ENCODE peak calls at places on chromosomes 2 and 18, in five cellular contexts. One of them, this sample, is unnamed.

GRCh38 chr2:53422979-53423378 is 344.6 kb upstream of the CHAC2 start:
- DNase-seq in CD8-positive, alpha-beta T cell: no peak
- DNase-seq in mucosa of descending colon: peak; percentile 56
- DNase-seq in neural progenitor cell: peak; percentile 66
- DNase-seq in aorta: no peak
- DNase-seq in this sample: no peak

GRCh38 chr18:26961805-26962204 is 96.3 kb upstream of the AQP4 start:
- DNase-seq in neural progenitor cell: no peak
- DNase-seq in CD8-positive, alpha-beta T cell: no peak
- DNase-seq in aorta: no peak
- DNase-seq in mucosa of descending colon: no peak
- DNase-seq in this sample: no peak

GRCh38 chr18:52716926-52717325 is 376.9 kb downstream of the DCC start:
- DNase-seq in mucosa of descending colon: peak; percentile 87
- DNase-seq in aorta: no peak
- DNase-seq in neural progenitor cell: peak; percentile 8
- DNase-seq in CD8-positive, alpha-beta T cell: no peak
- DNase-seq in this sample: no peak

GRCh38 chr2:106075038-106075437 is 119.1 kb downstream of the UXS1 start:
- DNase-seq in mucosa of descending colon: no peak
- DNase-seq in CD8-positive, alpha-beta T cell: no peak
- DNase-seq in neural progenitor cell: no peak
- DNase-seq in aorta: no peak
- DNase-seq in this sample: no peak

GRCh38 chr18:48982269-48982668 is 31.5 kb upstream of the SMAD7 start:
- DNase-seq in aorta: no peak
- DNase-seq in neural progenitor cell: no peak
- DNase-seq in CD8-positive, alpha-beta T cell: no peak
- DNase-seq in mucosa of descending colon: no peak
- DNase-seq in this sample: no peak

GRCh38 chr2:27701676-27702075 is 38.0 kb downstream of the SLC4A1AP start:
- DNase-seq in CD8-positive, alpha-beta T cell: no peak
- DNase-seq in mucosa of descending colon: no peak
- DNase-seq in neural progenitor cell: peak; percentile 16
- DNase-seq in aorta: no peak
- DNase-seq in this sample: no peak

GRCh38 chr2:237459741-237460174 is 27.3 kb upstream of the MLPH start:
- DNase-seq in neural progenitor cell: no peak
- DNase-seq in mucosa of descending colon: no peak
- DNase-seq in CD8-positive, alpha-beta T cell: no peak
- DNase-seq in aorta: no peak
- DNase-seq in this sample: no peak

GRCh38 chr2:219661197-219661954 is 33.9 kb downstream of the SLC4A3 start:
- DNase-seq in aorta: no peak
- DNase-seq in mucosa of descending colon: no peak
- DNase-seq in CD8-positive, alpha-beta T cell: no peak
- DNase-seq in neural progenitor cell: no peak
- DNase-seq in this sample: no peak

GRCh38 chr18:41881285-41881684 is 73.7 kb upstream of the PIK3C3 start:
- DNase-seq in aorta: no peak
- DNase-seq in mucosa of descending colon: no peak
- DNase-seq in neural progenitor cell: no peak
- DNase-seq in CD8-positive, alpha-beta T cell: no peak
- DNase-seq in this sample: no peak

GRCh38 chr2:216594081-216594480 is 39.1 kb upstream of the IGFBP2 start:
- DNase-seq in aorta: no peak
- DNase-seq in neural progenitor cell: no peak
- DNase-seq in CD8-positive, alpha-beta T cell: no peak
- DNase-seq in mucosa of descending colon: no peak
- DNase-seq in this sample: no peak

GRCh38 chr18:51275712-51276473 is 78.4 kb upstream of the MEX3C start:
- DNase-seq in neural progenitor cell: no peak
- DNase-seq in mucosa of descending colon: peak; percentile 48
- DNase-seq in CD8-positive, alpha-beta T cell: no peak
- DNase-seq in aorta: no peak
- DNase-seq in this sample: no peak

GRCh38 chr2:218392891-218393462 is 6.7 kb upstream of the CTDSP1 start:
- DNase-seq in aorta: no peak
- DNase-seq in neural progenitor cell: no peak
- DNase-seq in CD8-positive, alpha-beta T cell: no peak
- DNase-seq in mucosa of descending colon: no peak
- DNase-seq in this sample: no peak

GRCh38 chr2:165582409-165582808 is 112.9 kb downstream of the CSRNP3 start:
- DNase-seq in aorta: peak; percentile 53
- DNase-seq in CD8-positive, alpha-beta T cell: no peak
- DNase-seq in mucosa of descending colon: no peak
- DNase-seq in neural progenitor cell: no peak
- DNase-seq in this sample: no peak
- H3K4me1 ChIP-seq in aorta: no peaks in the 10 kb centered on the region
- H3K4me1 ChIP-seq in CD8-positive, alpha-beta T cell: no peaks in the 10 kb centered on the region
- H3K4me1 ChIP-seq in mucosa of descending colon: no peaks in the 10 kb centered on the region
- H3K4me1 ChIP-seq in neural progenitor cell: peaks cover 7% of the 10 kb centered on the region
- H3K4me1 ChIP-seq in this sample: no peaks in the 10 kb centered on the region

GRCh38 chr18:6220129-6220528 is 194.6 kb downstream of the L3MBTL4 start:
- DNase-seq in CD8-positive, alpha-beta T cell: no peak
- DNase-seq in neural progenitor cell: no peak
- DNase-seq in aorta: no peak
- DNase-seq in mucosa of descending colon: no peak
- DNase-seq in this sample: no peak

GRCh38 chr18:6215888-6216287 is 198.8 kb downstream of the L3MBTL4 start:
- DNase-seq in neural progenitor cell: no peak
- DNase-seq in mucosa of descending colon: no peak
- DNase-seq in CD8-positive, alpha-beta T cell: no peak
- DNase-seq in aorta: no peak
- DNase-seq in this sample: no peak

GRCh38 chr18:6222271-6222670 is 192.4 kb downstream of the L3MBTL4 start:
- DNase-seq in aorta: no peak
- DNase-seq in neural progenitor cell: no peak
- DNase-seq in mucosa of descending colon: no peak
- DNase-seq in CD8-positive, alpha-beta T cell: no peak
- DNase-seq in this sample: no peak

GRCh38 chr18:6221602-6222014 is 193.1 kb downstream of the L3MBTL4 start:
- DNase-seq in aorta: no peak
- DNase-seq in CD8-positive, alpha-beta T cell: no peak
- DNase-seq in neural progenitor cell: no peak
- DNase-seq in mucosa of descending colon: no peak
- DNase-seq in this sample: no peak

GRCh38 chr18:6219116-6219717 is 195.5 kb downstream of the L3MBTL4 start:
- DNase-seq in aorta: no peak
- DNase-seq in mucosa of descending colon: peak; percentile 10
- DNase-seq in CD8-positive, alpha-beta T cell: no peak
- DNase-seq in neural progenitor cell: peak; percentile 87
- DNase-seq in this sample: no peak
- H3K4me1 ChIP-seq in aorta: no peaks in the 10 kb centered on the region
- H3K4me1 ChIP-seq in mucosa of descending colon: no peaks in the 10 kb centered on the region
- H3K4me1 ChIP-seq in CD8-positive, alpha-beta T cell: no peaks in the 10 kb centered on the region
- H3K4me1 ChIP-seq in neural progenitor cell: no peaks in the 10 kb centered on the region
- H3K4me1 ChIP-seq in this sample: no peaks in the 10 kb centered on the region

DNA sequence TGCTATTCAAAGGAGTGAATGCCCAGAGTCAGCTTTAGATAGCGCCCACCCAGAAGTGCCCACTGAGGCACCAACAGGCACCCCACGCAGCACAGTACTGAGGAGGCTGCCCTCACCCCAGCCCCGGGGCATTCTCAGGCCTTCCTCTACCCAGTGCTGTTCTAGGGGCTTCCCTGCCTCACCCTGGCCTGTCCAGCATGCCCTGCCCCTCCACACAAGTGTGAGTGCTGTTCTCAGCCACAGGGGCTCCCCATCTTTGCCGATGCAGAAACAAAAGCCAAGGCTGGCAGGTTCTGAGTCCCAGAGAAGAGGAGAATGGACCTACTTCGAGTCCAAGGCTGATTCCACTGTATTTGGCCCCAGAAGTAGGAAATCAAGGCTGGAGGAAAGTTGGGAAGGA is 15.8 kb downstream of the BIN1 start:
- DNase-seq in CD8-positive, alpha-beta T cell: no peak
- DNase-seq in mucosa of descending colon: no peak
- DNase-seq in neural progenitor cell: no peak
- DNase-seq in aorta: no peak
- DNase-seq in this sample: no peak
- H3K4me1 ChIP-seq in CD8-positive, alpha-beta T cell: peaks cover 19% of the 10 kb centered on the region
- H3K4me1 ChIP-seq in mucosa of descending colon: peaks cover 14% of the 10 kb centered on the region
- H3K4me1 ChIP-seq in neural progenitor cell: peaks cover 29% of the 10 kb centered on the region
- H3K4me1 ChIP-seq in aorta: no peaks in the 10 kb centered on the region
- H3K4me1 ChIP-seq in this sample: peaks cover 1% of the 10 kb centered on the region

GRCh38 chr18:6881034-6881800 is 151.7 kb downstream of the ARHGAP28 start:
- DNase-seq in aorta: no peak
- DNase-seq in neural progenitor cell: peak; percentile 38
- DNase-seq in mucosa of descending colon: peak; percentile 23
- DNase-seq in CD8-positive, alpha-beta T cell: no peak
- DNase-seq in this sample: no peak
- H3K4me1 ChIP-seq in aorta: no peaks in the 10 kb centered on the region
- H3K4me1 ChIP-seq in neural progenitor cell: peaks cover 33% of the 10 kb centered on the region
- H3K4me1 ChIP-seq in mucosa of descending colon: no peaks in the 10 kb centered on the region
- H3K4me1 ChIP-seq in CD8-positive, alpha-beta T cell: no peaks in the 10 kb centered on the region
- H3K4me1 ChIP-seq in this sample: no peaks in the 10 kb centered on the region